ENCODE peak calls at places on chromosomes 6 and 20, in four cellular contexts. W is upper lobe of left lung, N is HCT116, K is HepG2. C is an unnamed sample.

GRCh38 chr6:1594495-1595200 is 15.1 kb upstream of the FOXC1 start:
- ATAC-seq in K (peak; percentile 16), W (no peak), N (no peak), C (no peak)

GRCh38 chr20:50278377-50278683 is 87.7 kb downstream of the CEBPB start:
- ATAC-seq in N (peak; percentile 12), K (no peak), W (no peak), C (no peak)

GRCh38 chr20:61387961-61388360 is 135.9 kb downstream of the CDH4 start:
- ATAC-seq in N (no peak), K (no peak), W (no peak), C (no peak)

GRCh38 chr6:108002365-108003221 is 44.6 kb upstream of the SEC63 start:
- ATAC-seq in N (no peak), K (peak; percentile 80), W (no peak), C (no peak)

GRCh38 chr6:130971504-130971903 is 91.5 kb downstream of the EPB41L2 start:
- ATAC-seq in N (no peak), W (no peak), K (no peak), C (no peak)

GRCh38 chr20:16475225-16475624 is 98.0 kb downstream of the KIF16B start:
- ATAC-seq in W (peak; percentile 31), N (no peak), K (peak; percentile 96), C (no peak)

GRCh38 chr6:43402819-43403218 is 24.5 kb upstream of the ABCC10 start:
- ATAC-seq in W (no peak), N (peak; percentile 89), K (peak; percentile 59), C (no peak)

GRCh38 chr6:35725721-35726438 is 11.0 kb upstream of the ARMC12 start:
- ATAC-seq in K (peak; percentile 58), W (peak; percentile 44), N (no peak), C (peak; percentile 49)

GRCh38 chr20:48599106-48599747 is 228.6 kb downstream of the PREX1 start:
- ATAC-seq in N (no peak), K (no peak), W (no peak), C (no peak)

GRCh38 chr6:72950114-72950860 is 275.0 kb downstream of the KHDC1L start:
- ATAC-seq in W (peak; percentile 76), K (no peak), N (no peak), C (peak; percentile 92)

GRCh38 chr20:59006167-59006863 is 739 bp downstream of the CTSZ start:
- ATAC-seq in K (peak; percentile 27), W (peak; percentile 9), N (peak; percentile 54), C (no peak)

GRCh38 chr6:149316740-149317655 is 514 bp upstream of the TAB2 start:
- ATAC-seq in N (peak; percentile 91), W (peak; percentile 96), K (peak; percentile 90), C (peak; percentile 97)

GRCh38 chr6:137224890-137225198 is 5.7 kb upstream of the IFNGR1 start:
- ATAC-seq in K (no peak), W (peak; percentile 74), N (no peak), C (peak; percentile 52)

GRCh38 chr6:137222376-137222775 is 3.2 kb upstream of the IFNGR1 start:
- ATAC-seq in K (no peak), N (no peak), W (no peak), C (no peak)

GRCh38 chr6:137226682-137227081 is 7.5 kb upstream of the IFNGR1 start:
- ATAC-seq in K (no peak), W (no peak), N (no peak), C (no peak)

GRCh38 chr6:137219664-137220252 is 573 bp upstream of the IFNGR1 start:
- ATAC-seq in N (peak; percentile 15), W (no peak), K (peak; percentile 4), C (no peak)

DNA sequence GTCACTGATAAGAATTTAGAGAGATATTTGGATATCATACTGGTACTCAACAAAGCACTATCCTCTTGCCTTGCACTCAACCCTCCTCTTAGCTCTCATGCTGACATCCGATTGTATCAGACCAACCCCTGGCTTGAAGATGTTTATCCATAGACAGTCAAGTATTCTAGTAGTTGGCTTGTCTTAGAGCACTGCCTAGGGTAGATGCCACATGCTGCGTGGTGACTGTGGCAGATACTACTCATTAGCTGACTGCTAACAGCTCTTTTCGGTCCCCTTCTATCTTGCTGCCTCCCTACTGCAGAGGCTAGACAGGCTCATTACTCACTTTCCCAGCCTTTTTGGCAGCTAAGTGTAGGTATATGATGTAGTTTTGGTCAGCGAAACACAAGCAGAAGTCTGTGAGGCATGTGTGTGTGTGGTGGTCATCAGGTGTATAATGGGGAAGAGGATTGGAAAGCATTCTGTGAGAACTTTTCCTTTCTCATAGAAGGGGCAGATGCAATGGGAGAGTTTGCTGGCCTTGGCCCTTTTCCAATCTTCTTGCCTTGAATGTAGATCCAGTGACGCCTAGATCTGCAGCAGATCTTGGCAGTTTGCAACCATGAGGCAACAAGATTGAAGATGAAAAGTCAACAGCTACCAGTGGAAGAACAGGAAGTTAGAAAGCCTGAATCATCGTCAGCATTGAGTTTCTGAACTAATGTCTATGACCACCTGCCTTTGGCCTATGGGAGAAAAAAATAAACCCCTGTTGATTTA is 4.4 kb upstream of the IFNGR1 start:
- ATAC-seq in K (no peak), N (no peak), W (peak; percentile 45), C (no peak)
- TF ChIP-seq CTCF in K (no peak), N (no peak), W (no peak), C (no peak)

GRCh38 chr20:44357020-44357419 is 1.5 kb downstream of the HNF4A start:
- ATAC-seq in N (no peak), W (no peak), K (no peak), C (no peak)

GRCh38 chr20:44357555-44358130 is 2.1 kb downstream of the HNF4A start:
- ATAC-seq in K (no peak), N (no peak), W (no peak), C (no peak)

GRCh38 chr20:44354979-44355502 is 458 bp upstream of the HNF4A start:
- ATAC-seq in K (peak; percentile 54), N (peak; percentile 84), W (no peak), C (no peak)

GRCh38 chr20:44356353-44356723 is 839 bp downstream of the HNF4A start:
- ATAC-seq in K (no peak), N (no peak), W (no peak), C (no peak)

GRCh38 chr20:44355503-44356352 is at the start of gene HNF4A:
- ATAC-seq in W (no peak), N (peak; percentile 77), K (peak; percentile 91), C (no peak)
- TF ChIP-seq POLR2A in W (no peak), N (no peak), K (peak; percentile 85), C (no peak)

GRCh38 chr6:127103482-127103881 is 15.0 kb upstream of the RSPO3 start:
- ATAC-seq in K (no peak), N (no peak), W (no peak), C (no peak)

GRCh38 chr6:127096167-127096566 is 22.3 kb upstream of the RSPO3 start:
- ATAC-seq in K (no peak), N (no peak), W (no peak), C (no peak)

GRCh38 chr6:127102859-127103258 is 15.6 kb upstream of the RSPO3 start:
- ATAC-seq in N (no peak), W (no peak), K (no peak), C (no peak)

GRCh38 chr6:127102299-127102698 is 16.2 kb upstream of the RSPO3 start:
- ATAC-seq in W (peak; percentile 71), N (no peak), K (no peak), C (peak; percentile 100)

GRCh38 chr6:127100510-127101140 is 17.8 kb upstream of the RSPO3 start:
- ATAC-seq in N (peak; percentile 62), K (peak; percentile 32), W (peak; percentile 41), C (no peak)
- TF ChIP-seq CTCF in N (peak; percentile 51), K (peak; percentile 8), W (no peak), C (peak; percentile 39)

DNA sequence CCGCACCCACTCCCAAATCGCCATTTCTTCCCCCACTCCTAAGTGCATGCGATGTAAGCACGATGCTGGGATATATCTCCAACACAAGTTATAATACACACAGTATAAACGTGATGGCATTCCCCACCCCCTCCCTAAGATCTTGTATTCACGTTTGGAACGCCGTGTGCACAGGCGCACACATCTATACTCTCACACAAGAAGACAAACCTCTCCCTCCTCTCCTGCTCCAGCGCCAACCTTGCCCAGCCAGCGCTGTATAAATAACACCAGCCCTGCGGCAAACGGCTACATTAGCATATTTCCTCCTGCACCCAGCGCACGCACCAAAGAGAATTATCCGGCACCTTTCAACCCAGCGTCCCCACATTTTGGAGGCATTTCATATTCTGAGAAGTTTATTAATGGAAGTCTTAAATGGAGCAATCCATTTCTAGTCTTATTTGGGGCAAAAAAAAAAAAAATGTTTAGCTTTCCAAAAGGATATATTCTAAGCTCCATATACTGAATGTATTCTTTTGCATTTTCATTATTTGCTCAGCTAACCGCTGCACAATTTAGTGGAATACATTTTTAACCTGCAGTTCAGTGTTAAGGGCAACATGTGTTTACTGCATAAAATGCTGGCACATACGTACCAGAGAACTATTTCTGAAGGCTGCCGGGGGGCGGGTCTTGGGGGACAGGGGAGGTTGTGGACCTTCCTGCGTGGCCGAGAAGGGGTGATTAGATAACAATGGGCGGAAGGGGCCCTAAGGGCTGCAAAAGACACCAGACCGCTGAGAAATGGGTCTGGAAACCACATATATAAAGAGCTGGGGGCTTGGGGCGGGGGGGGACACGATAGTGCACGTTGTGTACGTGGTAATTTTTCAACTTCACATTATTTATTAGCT is 1.1 kb upstream of the SLC22A23 start:
- ATAC-seq in W (peak; percentile 34), N (peak; percentile 58), K (peak; percentile 45), C (peak; percentile 31)
- TF ChIP-seq POLR2A in W (no peak), N (no peak), K (no peak), C (no peak)

GRCh38 chr6:166955865-166956443 is 396 bp downstream of the RNASET2 start:
- ATAC-seq in K (peak; percentile 45), N (peak; percentile 58), W (peak; percentile 54), C (peak; percentile 54)

GRCh38 chr6:166956444-166957086 is at the start of gene RNASET2:
- ATAC-seq in K (peak; percentile 85), N (peak; percentile 92), W (peak; percentile 99), C (peak; percentile 98)

GRCh38 chr6:166958926-166959861 is 2.8 kb upstream of the RNASET2 start:
- ATAC-seq in N (no peak), W (no peak), K (peak; percentile 1), C (no peak)

GRCh38 chr6:166957805-166958076 is 1.4 kb upstream of the RNASET2 start:
- ATAC-seq in K (peak; percentile 0), N (no peak), W (no peak), C (no peak)

GRCh38 chr6:166957087-166957804 is 896 bp upstream of the RNASET2 start:
- ATAC-seq in K (peak; percentile 66), N (peak; percentile 28), W (peak; percentile 68), C (peak; percentile 22)
- TF ChIP-seq CTCF in K (peak; percentile 57), N (no peak), W (no peak), C (no peak)

DNA sequence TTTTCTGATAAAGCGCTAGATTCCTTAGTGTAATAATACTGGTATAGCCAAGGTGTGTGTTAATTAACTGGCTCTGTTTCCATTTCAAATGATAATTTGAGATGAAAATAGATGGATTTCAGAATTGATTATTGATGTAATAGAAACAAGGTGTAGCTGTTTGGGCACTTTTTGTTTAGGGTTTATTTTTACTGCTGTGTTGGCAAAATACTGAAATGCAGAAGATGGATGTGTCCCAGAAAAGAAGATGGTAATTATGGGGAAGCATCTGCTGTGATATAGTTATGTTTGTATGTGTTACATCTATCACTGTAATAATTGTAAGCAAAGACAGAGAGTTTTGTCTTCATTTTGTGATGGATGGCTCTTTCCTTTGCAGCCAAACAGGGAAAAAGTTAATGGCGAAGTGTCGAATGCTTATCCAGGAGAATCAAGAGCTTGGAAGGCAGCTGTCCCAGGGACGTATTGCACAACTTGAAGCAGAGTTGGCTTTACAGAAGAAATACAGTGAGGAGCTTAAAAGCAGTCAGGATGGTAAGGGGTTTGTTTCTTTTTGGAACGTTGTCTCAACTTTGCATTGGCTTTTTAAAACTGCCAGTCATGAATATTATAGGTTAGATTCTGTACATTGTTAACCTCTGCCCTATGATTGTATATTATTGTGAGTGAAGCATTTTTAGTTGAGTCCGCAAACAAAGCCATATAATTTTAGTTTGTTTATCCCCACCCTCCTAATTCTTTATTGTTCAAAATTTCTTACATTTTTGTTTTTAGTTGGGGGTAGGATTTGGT is 8.6 kb upstream of the ACAT2 start:
- ATAC-seq in K (no peak), W (no peak), N (no peak), C (no peak)
- TF ChIP-seq POLR2A in K (no peak), W (no peak), N (no peak), C (no peak)

GRCh38 chr20:63178889-63179751 is 36.8 kb downstream of the YTHDF1 start:
- ATAC-seq in N (peak; percentile 81), W (no peak), K (peak; percentile 9), C (peak; percentile 17)
- TF ChIP-seq CTCF in N (peak; percentile 62), W (no peak), K (peak; percentile 76), C (peak; percentile 53)

C was measured in gastroesophageal sphincter.